ENCODE peak calls at places on chromosomes 6 and 20, in four cellular contexts. X is IMR-90, B is H9, T is H1. K is an unnamed sample.

GRCh38 chr6:108176281-108177089 is 10.7 kb downstream of the NR2E1 start:
- DNase-seq in X (no peak), B (no peak), T (no peak), K (no peak)

GRCh38 chr6:169445661-169446581 is 192.3 kb upstream of the THBS2 start:
- DNase-seq in X (no peak), B (no peak), T (no peak), K (no peak)

GRCh38 chr6:13467216-13467600 is 20.2 kb downstream of the GFOD1 start:
- DNase-seq in X (no peak), B (no peak), T (no peak), K (no peak)

GRCh38 chr6:37831457-37831856 is 11.9 kb downstream of the ZFAND3 start:
- DNase-seq in X (no peak), B (no peak), T (no peak), K (no peak)

GRCh38 chr6:87660226-87660886 is 41.7 kb downstream of the AKIRIN2 start:
- DNase-seq in X (peak; percentile 83), B (no peak), T (no peak), K (no peak)

GRCh38 chr6:5214570-5215052 is 46.1 kb downstream of the LYRM4 start:
- DNase-seq in X (peak; percentile 78), B (peak; percentile 78), T (peak; percentile 41), K (peak; percentile 69)

GRCh38 chr20:3040086-3040485 is 3.3 kb upstream of the GNRH2 start:
- DNase-seq in X (no peak), B (no peak), T (no peak), K (no peak)

GRCh38 chr6:170150590-170150945 is 140.3 kb downstream of the DLL1 start:
- DNase-seq in X (no peak), B (no peak), T (no peak), K (peak; percentile 9)

GRCh38 chr20:8200220-8200619 is 68.2 kb downstream of the PLCB1 start:
- DNase-seq in X (no peak), B (no peak), T (no peak), K (no peak)

GRCh38 chr6:16706029-16706428 is 55.2 kb downstream of the ATXN1 start:
- DNase-seq in X (no peak), B (no peak), T (no peak), K (no peak)

GRCh38 chr6:93177918-93178317 is 241.4 kb downstream of the EPHA7 start:
- DNase-seq in X (no peak), B (no peak), T (no peak), K (no peak)

GRCh38 chr6:92864966-92865555 is 554.3 kb downstream of the EPHA7 start:
- DNase-seq in X (no peak), B (no peak), T (no peak), K (no peak)

GRCh38 chr6:155408981-155409380 is 46.7 kb downstream of the NOX3 start:
- DNase-seq in X (no peak), B (no peak), T (no peak), K (peak; percentile 15)

GRCh38 chr6:3195695-3196497 is 31.6 kb downstream of the TUBB2B start:
- DNase-seq in X (no peak), B (peak; percentile 76), T (no peak), K (peak; percentile 86)

GRCh38 chr20:50339196-50339901 is 148.7 kb downstream of the CEBPB start:
- DNase-seq in X (peak; percentile 69), B (no peak), T (no peak), K (no peak)

GRCh38 chr20:49602370-49603208 is 34.7 kb upstream of the PTGIS start:
- DNase-seq in X (peak; percentile 41), B (no peak), T (no peak), K (no peak)

GRCh38 chr6:121678245-121678644 is 242.8 kb downstream of the GJA1 start:
- DNase-seq in X (peak; percentile 11), B (no peak), T (no peak), K (no peak)

GRCh38 chr6:55892749-55893357 is 17.5 kb upstream of the BMP5 start:
- DNase-seq in X (peak; percentile 9), B (no peak), T (no peak), K (peak; percentile 90)

GRCh38 chr6:122361314-122361979 is 38.0 kb upstream of the HSF2 start:
- DNase-seq in X (no peak), B (peak; percentile 38), T (no peak), K (no peak)

GRCh38 chr20:37095108-37095608 is 639 bp downstream of the RBL1 start:
- DNase-seq in X (no peak), B (no peak), T (no peak), K (no peak)

GRCh38 chr6:169145991-169146501 is 107.6 kb downstream of the THBS2 start:
- DNase-seq in X (peak; percentile 59), B (no peak), T (no peak), K (no peak)

GRCh38 chr20:48773837-48774418 is 53.9 kb downstream of the PREX1 start:
- DNase-seq in X (no peak), B (no peak), T (no peak), K (no peak)

GRCh38 chr20:16539280-16539679 is 34.0 kb downstream of the KIF16B start:
- DNase-seq in X (peak; percentile 9), B (no peak), T (no peak), K (peak; percentile 41)

DNA sequence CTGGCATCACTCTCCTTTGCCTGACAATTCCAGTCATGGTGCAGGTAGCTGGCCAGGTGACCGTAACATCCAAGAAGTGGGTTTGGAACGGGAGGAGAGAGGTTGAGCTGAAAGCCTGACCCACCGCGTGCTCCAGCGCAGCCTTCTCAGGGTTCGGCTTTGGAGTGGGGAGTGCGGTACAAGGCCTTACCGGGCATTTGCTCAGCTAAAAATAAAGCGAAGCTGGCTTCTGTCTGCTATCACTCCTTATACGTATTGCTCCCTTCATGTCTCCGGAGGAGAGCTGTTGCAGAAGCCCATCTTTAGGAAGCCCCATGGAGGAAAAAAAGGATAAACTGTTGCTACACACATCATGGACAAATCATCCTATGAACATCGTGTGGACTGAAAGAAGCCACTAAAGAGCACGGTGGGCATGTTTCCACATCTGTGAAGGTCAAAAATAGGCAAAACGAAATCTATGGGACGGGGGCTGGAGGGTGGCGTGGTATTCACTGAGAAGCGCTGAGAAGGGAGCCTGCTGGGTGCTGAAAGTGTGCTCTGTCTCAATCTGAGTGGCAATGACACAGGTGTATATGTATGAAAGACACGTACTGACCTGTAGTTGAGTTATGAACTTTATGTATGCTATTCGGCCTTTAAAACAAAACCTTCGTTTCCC is 57.2 kb upstream of the TAB2 start:
- DNase-seq in X (no peak), B (no peak), T (no peak), K (no peak)
- H4K5ac ChIP-seq in X (no peak overlapping the region), B (no peak overlapping the region), T (no peak overlapping the region), K (no peak overlapping the region)

GRCh38 chr6:47133230-47134000 is 91.3 kb upstream of the ADGRF1 start:
- DNase-seq in X (no peak), B (no peak), T (no peak), K (peak; percentile 92)
- H3K4me1 ChIP-seq in X (peaks cover 13% of the 10 kb centered on the region), B (peaks cover 7% of the 10 kb centered on the region), T (no peaks in the 10 kb centered on the region), K (peaks cover 28% of the 10 kb centered on the region)

GRCh38 chr20:42795399-42795798 is 394.3 kb downstream of the PTPRT start:
- DNase-seq in X (no peak), B (no peak), T (no peak), K (no peak)

GRCh38 chr20:42788707-42789106 is 401.0 kb downstream of the PTPRT start:
- DNase-seq in X (no peak), B (no peak), T (no peak), K (no peak)

GRCh38 chr20:42792052-42792451 is 397.7 kb downstream of the PTPRT start:
- DNase-seq in X (no peak), B (no peak), T (no peak), K (no peak)
- H4K5ac ChIP-seq in X (no peak overlapping the region), B (no peak overlapping the region), T (no peak overlapping the region), K (no peak overlapping the region)

GRCh38 chr20:31666258-31667042 is 28.7 kb downstream of the COX4I2 start:
- DNase-seq in X (no peak), B (no peak), T (no peak), K (peak; percentile 25)
- H3K4me1 ChIP-seq in X (peaks cover 32% of the 10 kb centered on the region), B (no peaks in the 10 kb centered on the region), T (peaks cover 7% of the 10 kb centered on the region), K (peaks cover 6% of the 10 kb centered on the region)

GRCh38 chr20:58523916-58524315 is 8.7 kb upstream of the APCDD1L start:
- DNase-seq in X (peak; percentile 49), B (no peak), T (no peak), K (no peak)

GRCh38 chr20:58524814-58525213 is 9.6 kb upstream of the APCDD1L start:
- DNase-seq in X (peak; percentile 85), B (peak; percentile 8), T (no peak), K (no peak)

GRCh38 chr20:58523072-58523681 is 8.0 kb upstream of the APCDD1L start:
- DNase-seq in X (peak; percentile 31), B (peak; percentile 15), T (no peak), K (peak; percentile 71)

GRCh38 chr20:58528412-58528811 is 13.2 kb upstream of the APCDD1L start:
- DNase-seq in X (no peak), B (no peak), T (no peak), K (no peak)

DNA sequence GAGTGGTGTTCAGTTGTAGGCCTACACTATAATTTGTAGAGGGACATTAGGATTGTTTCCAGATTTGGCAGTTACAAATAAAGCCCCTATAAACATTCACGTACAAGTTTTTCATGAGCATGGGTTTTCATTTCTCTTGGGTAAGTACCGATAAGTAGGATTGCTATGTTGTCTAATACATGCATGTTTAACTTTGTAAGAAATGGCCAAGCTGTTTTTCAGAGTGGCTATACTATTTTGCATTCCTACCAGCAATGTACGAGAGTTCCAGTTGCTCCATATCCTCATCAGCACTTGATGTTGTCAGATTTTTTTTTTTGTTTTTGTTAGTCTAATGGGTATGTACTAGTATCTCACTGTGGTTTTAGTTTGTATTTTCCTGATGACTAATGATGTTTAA is 11.2 kb upstream of the APCDD1L start:
- DNase-seq in X (no peak), B (no peak), T (no peak), K (no peak)
- H4K5ac ChIP-seq in X (no peak overlapping the region), B (no peak overlapping the region), T (no peak overlapping the region), K (no peak overlapping the region)

GRCh38 chr6:109894181-109894580 is 83.9 kb upstream of the GPR6 start:
- DNase-seq in X (no peak), B (no peak), T (no peak), K (peak; percentile 20)
- H3K4me1 ChIP-seq in X (no peaks in the 10 kb centered on the region), B (peaks cover 4% of the 10 kb centered on the region), T (no peaks in the 10 kb centered on the region), K (peaks cover 5% of the 10 kb centered on the region)

GRCh38 chr20:57075181-57075580 is 191.3 kb downstream of the BMP7 start:
- DNase-seq in X (no peak), B (no peak), T (no peak), K (no peak)

GRCh38 chr20:57072184-57072583 is 194.3 kb downstream of the BMP7 start:
- DNase-seq in X (no peak), B (no peak), T (no peak), K (peak; percentile 40)

GRCh38 chr20:57074386-57074785 is 192.1 kb downstream of the BMP7 start:
- DNase-seq in X (no peak), B (no peak), T (no peak), K (no peak)

GRCh38 chr20:57071283-57071701 is 195.1 kb downstream of the BMP7 start:
- DNase-seq in X (no peak), B (peak; percentile 72), T (no peak), K (peak; percentile 90)

GRCh38 chr20:57073402-57073801 is 193.0 kb downstream of the BMP7 start:
- DNase-seq in X (no peak), B (no peak), T (no peak), K (no peak)
- H4K5ac ChIP-seq in X (no peak overlapping the region), B (no peak overlapping the region), T (no peak overlapping the region), K (no peak overlapping the region)

DNA sequence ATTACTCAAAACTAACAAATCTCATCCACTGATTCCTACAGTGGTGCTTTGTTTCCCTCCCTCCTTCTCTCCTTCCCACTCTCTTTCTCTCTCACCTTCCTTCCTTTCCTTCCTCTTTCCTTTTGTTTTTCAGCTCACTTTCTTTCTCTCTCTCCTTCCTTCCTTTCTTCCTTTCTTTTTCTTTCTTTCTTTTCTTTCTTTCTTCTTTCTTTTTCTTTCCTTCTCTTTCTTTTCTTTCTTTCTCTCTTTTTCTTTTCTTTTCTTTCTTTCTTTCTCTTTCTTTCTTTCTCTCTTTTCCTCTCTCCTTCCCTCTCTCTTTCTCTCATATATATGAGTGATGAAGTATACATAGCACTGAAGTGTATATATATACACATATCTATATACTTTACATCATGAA is 241.4 kb downstream of the CENPW start:
- DNase-seq in X (no peak), B (no peak), T (no peak), K (no peak)
- H3K4me1 ChIP-seq in X (no peaks in the 10 kb centered on the region), B (no peaks in the 10 kb centered on the region), T (no peaks in the 10 kb centered on the region), K (no peaks in the 10 kb centered on the region)

K was measured in mesendoderm.